ENCODE peak calls at places on chromosomes 2 and 18, in five cellular contexts. F is heart right ventricle, L is fibroblast of mammary gland, E is tibial nerve, P is tibial artery. H is an unnamed sample.

GRCh38 chr2:176960736-176961135 is 251.9 kb upstream of the HNRNPA3 start:
- DNase-seq in L (no peak), P (no peak), E (no peak), F (no peak), H (no peak)

GRCh38 chr2:80947601-80948130 is 643.1 kb upstream of the LRRTM1 start:
- DNase-seq in F (no peak), E (no peak), L (no peak), P (no peak), H (no peak)

GRCh38 chr2:198883604-198884003 is 574.1 kb downstream of the SATB2 start:
- DNase-seq in F (no peak), E (no peak), P (no peak), L (peak; percentile 19), H (peak; percentile 16)

GRCh38 chr2:39724828-39725144 is 54.3 kb downstream of the THUMPD2 start:
- DNase-seq in F (no peak), L (peak; percentile 24), P (no peak), E (no peak), H (no peak)

GRCh38 chr2:201631041-201631440 is 12.3 kb downstream of the TMEM237 start:
- DNase-seq in E (no peak), P (no peak), F (no peak), L (no peak), H (no peak)

GRCh38 chr2:85367180-85367579 is 12.6 kb downstream of the ELMOD3 start:
- DNase-seq in F (no peak), P (peak; percentile 34), E (no peak), L (no peak), H (no peak)

GRCh38 chr2:55431982-55432627 is 12.4 kb upstream of the CCDC88A start:
- DNase-seq in P (no peak), E (no peak), F (no peak), L (peak; percentile 66), H (peak; percentile 71)

GRCh38 chr2:171522804-171523338 is 597 bp downstream of the CYBRD1 start:
- DNase-seq in P (no peak), L (peak; percentile 22), E (no peak), F (peak; percentile 36), H (no peak)

GRCh38 chr2:9114457-9114856 is 92.2 kb upstream of the ASAP2 start:
- DNase-seq in P (no peak), F (no peak), E (no peak), L (peak; percentile 19), H (peak; percentile 42)

GRCh38 chr18:45349447-45349846 is 265.8 kb upstream of the SLC14A2 start:
- DNase-seq in P (no peak), F (no peak), E (no peak), L (no peak), H (no peak)

GRCh38 chr2:167191588-167191987 is 303.3 kb downstream of the XIRP2 start:
- DNase-seq in P (no peak), F (no peak), L (peak; percentile 50), E (no peak), H (peak; percentile 52)

GRCh38 chr2:120959426-120959825 is 223.8 kb downstream of the GLI2 start:
- DNase-seq in E (no peak), F (peak; percentile 25), P (no peak), L (no peak), H (no peak)

GRCh38 chr18:41922171-41922570 is 32.9 kb upstream of the PIK3C3 start:
- DNase-seq in L (no peak), P (no peak), E (no peak), F (no peak), H (no peak)

GRCh38 chr2:217160978-217161973 is 301.4 kb upstream of the TNP1 start:
- DNase-seq in P (no peak), F (peak; percentile 11), E (no peak), L (no peak), H (no peak)

GRCh38 chr18:59839931-59840685 is 59.7 kb upstream of the PMAIP1 start:
- DNase-seq in L (no peak), E (no peak), F (no peak), P (no peak), H (no peak)

GRCh38 chr2:58051445-58051844 is 4.8 kb downstream of the VRK2 start:
- DNase-seq in L (no peak), E (no peak), F (no peak), P (no peak), H (no peak)

GRCh38 chr2:169509230-169509917 is at the start of gene KLHL41:
- DNase-seq in F (no peak), L (peak; percentile 60), P (no peak), E (no peak), H (peak; percentile 51)

GRCh38 chr2:238653436-238654109 is 194.3 kb upstream of the TWIST2 start:
- DNase-seq in F (no peak), E (no peak), L (no peak), P (peak; percentile 42), H (no peak)

GRCh38 chr2:18378020-18378653 is 182.3 kb downstream of the RDH14 start:
- DNase-seq in P (no peak), E (no peak), F (peak; percentile 9), L (peak; percentile 52), H (peak; percentile 62)

GRCh38 chr2:156837635-156838034 is 401.5 kb downstream of the GPD2 start:
- DNase-seq in E (no peak), F (no peak), L (no peak), P (no peak), H (no peak)

GRCh38 chr2:219252900-219253752 is at the start of gene TUBA4B:
- DNase-seq in E (no peak), L (no peak), F (no peak), P (peak; percentile 79), H (peak; percentile 26)

GRCh38 chr2:57759822-57760300 is 286.7 kb upstream of the VRK2 start:
- DNase-seq in E (peak; percentile 62), P (peak; percentile 84), L (peak; percentile 84), F (peak; percentile 76), H (peak; percentile 81)

GRCh38 chr2:241803387-241804325 is 5.3 kb upstream of the NEU4 start:
- DNase-seq in F (peak; percentile 31), L (peak; percentile 22), E (peak; percentile 22), P (peak; percentile 65), H (peak; percentile 58)

GRCh38 chr2:237427807-237428506 is 14.0 kb upstream of the COL6A3 start:
- DNase-seq in F (no peak), P (no peak), L (no peak), E (no peak), H (no peak)

GRCh38 chr18:51624311-51624710 is 426.8 kb upstream of the MEX3C start:
- DNase-seq in P (no peak), E (no peak), F (no peak), L (no peak), H (no peak)

GRCh38 chr2:224847961-224848850 is 132.0 kb upstream of the CCDC195 start:
- DNase-seq in P (peak; percentile 76), L (peak; percentile 92), F (peak; percentile 7), E (no peak), H (peak; percentile 96)

GRCh38 chr2:135783416-135783815 is 41.8 kb downstream of the UBXN4 start:
- DNase-seq in F (no peak), E (no peak), L (no peak), P (no peak), H (no peak)

GRCh38 chr2:120787512-120788348 is 52.1 kb downstream of the GLI2 start:
- DNase-seq in P (no peak), F (no peak), E (no peak), L (no peak), H (no peak)

GRCh38 chr2:207935991-207936370 is 89.3 kb downstream of the PLEKHM3 start:
- DNase-seq in F (no peak), E (no peak), L (no peak), P (no peak), H (no peak)

GRCh38 chr2:168231609-168232241 is 15.7 kb downstream of the STK39 start:
- DNase-seq in F (peak; percentile 67), E (no peak), L (no peak), P (no peak), H (no peak)

GRCh38 chr2:23400703-23401102 is 15.7 kb downstream of the KLHL29 start:
- DNase-seq in E (no peak), F (no peak), P (no peak), L (no peak), H (no peak)

GRCh38 chr2:23399674-23400261 is 14.8 kb downstream of the KLHL29 start:
- DNase-seq in L (no peak), F (no peak), E (no peak), P (no peak), H (no peak)

GRCh38 chr2:23401427-23402204 is 16.6 kb downstream of the KLHL29 start:
- DNase-seq in L (no peak), P (no peak), E (no peak), F (no peak), H (no peak)

GRCh38 chr2:23402205-23402740 is 17.3 kb downstream of the KLHL29 start:
- DNase-seq in E (no peak), F (no peak), P (no peak), L (no peak), H (no peak)

GRCh38 chr2:23404426-23404825 is 19.4 kb downstream of the KLHL29 start:
- DNase-seq in E (no peak), F (no peak), L (peak; percentile 77), P (no peak), H (peak; percentile 82)
- TF ChIP-seq CTCF in E (peak; percentile 53), F (peak; percentile 20), L (no peak), P (peak; percentile 25), H (peak; percentile 27)

DNA sequence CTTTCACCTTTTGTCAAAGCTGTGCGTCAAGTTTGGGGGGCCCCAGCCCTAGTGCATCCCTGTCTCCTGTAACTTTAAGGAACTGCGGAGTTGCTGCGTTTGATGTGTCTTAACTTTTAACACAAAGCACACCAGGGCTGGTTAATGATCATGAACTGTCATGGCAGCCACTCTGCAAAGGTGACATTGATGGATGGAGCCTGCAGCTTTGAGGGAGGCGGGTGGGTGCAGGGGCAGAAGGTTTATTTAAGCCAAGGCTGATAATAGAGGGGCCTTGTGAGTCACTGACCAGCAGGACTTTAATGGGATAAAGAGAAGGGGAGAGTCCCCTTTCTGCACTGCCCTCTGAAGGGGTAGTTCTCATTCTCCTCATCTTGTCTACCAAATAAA is 190.2 kb upstream of the GATA6 start:
- DNase-seq in L (no peak), E (no peak), F (no peak), P (no peak), H (no peak)
- H3K4me3 ChIP-seq in L (no peak overlapping the region), E (no peak overlapping the region), F (no peak overlapping the region), P (no peak overlapping the region), H (no peak overlapping the region)

GRCh38 chr18:46555724-46556123 is 101.3 kb downstream of the LOXHD1 start:
- DNase-seq in E (no peak), L (peak; percentile 12), F (peak; percentile 11), P (no peak), H (no peak)
- TF ChIP-seq CTCF in E (no peak), L (peak; percentile 35), F (peak; percentile 75), P (no peak), H (peak; percentile 9)

GRCh38 chr2:27714851-27715291 is 51.2 kb downstream of the SLC4A1AP start:
- DNase-seq in P (no peak), L (no peak), E (no peak), F (no peak), H (no peak)

GRCh38 chr2:27714053-27714452 is 50.4 kb downstream of the SLC4A1AP start:
- DNase-seq in E (no peak), L (no peak), F (no peak), P (no peak), H (no peak)

GRCh38 chr2:27716301-27717069 is 52.8 kb downstream of the SLC4A1AP start:
- DNase-seq in F (no peak), L (no peak), E (no peak), P (no peak), H (no peak)

GRCh38 chr2:27715318-27716165 is 51.9 kb downstream of the SLC4A1AP start:
- DNase-seq in P (peak; percentile 93), F (peak; percentile 82), L (peak; percentile 58), E (no peak), H (peak; percentile 81)

GRCh38 chr2:27717070-27717453 is 53.4 kb downstream of the SLC4A1AP start:
- DNase-seq in E (no peak), L (peak; percentile 72), P (no peak), F (peak; percentile 56), H (peak; percentile 65)
- H3K4me3 ChIP-seq in E (no peak overlapping the region), L (no peak overlapping the region), P (no peak overlapping the region), F (peak overlapping the region; percentile 52), H (no peak overlapping the region)

GRCh38 chr2:37575780-37576179 is 95.7 kb downstream of the CDC42EP3 start:
- DNase-seq in P (no peak), F (no peak), E (no peak), L (no peak), H (no peak)
- TF ChIP-seq CTCF in P (no peak), F (no peak), E (no peak), L (peak; percentile 5), H (no peak)

H was measured in cardiac fibroblast.